ENCODE peak calls at places on chromosomes 13 and 19, in six cellular contexts. V is H1, F is K562, A is HepG2, U is GM12878, S is GM12891. M is an unnamed sample.

GRCh38 chr13:43908156-43909126 is 28.7 kb downstream of the LACC1 start:
- DNase-seq in V (no peak), F (no peak), A (peak; percentile 20), U (no peak), S (no peak), M (no peak)

GRCh38 chr13:111567637-111568036 is 247.2 kb downstream of the TEX29 start:
- DNase-seq in V (no peak), F (no peak), A (no peak), U (no peak), S (no peak), M (no peak)

GRCh38 chr19:48341515-48342413 is 16.4 kb downstream of the EMP3 start:
- DNase-seq in V (no peak), F (no peak), A (no peak), U (no peak), S (no peak), M (no peak)

GRCh38 chr19:47447470-47448359 is 24.0 kb downstream of the SLC8A2 start:
- DNase-seq in V (peak; percentile 95), F (peak; percentile 98), A (peak; percentile 31), U (no peak), S (no peak), M (no peak)

GRCh38 chr13:36675213-36675536 is 1.4 kb downstream of the SERTM1 start:
- DNase-seq in V (no peak), F (no peak), A (no peak), U (no peak), S (no peak), M (no peak)

GRCh38 chr13:84399320-84400085 is 517.2 kb upstream of the SLITRK1 start:
- DNase-seq in V (no peak), F (no peak), A (peak; percentile 30), U (no peak), S (no peak), M (no peak)

GRCh38 chr19:16876904-16877361 is 11.9 kb upstream of the F2RL3 start:
- DNase-seq in V (no peak), F (no peak), A (no peak), U (no peak), S (no peak), M (no peak)

GRCh38 chr19:13060233-13060963 is 42.3 kb downstream of the LYL1 start:
- DNase-seq in V (no peak), F (peak; percentile 62), A (peak; percentile 90), U (no peak), S (no peak), M (no peak)

GRCh38 chr19:37817180-37817911 is 38.0 kb upstream of the ZNF573 start:
- DNase-seq in V (peak; percentile 10), F (peak; percentile 9), A (no peak), U (no peak), S (peak; percentile 29), M (no peak)

GRCh38 chr13:63344711-63345110 is 1929.1 kb upstream of the PCDH20 start:
- DNase-seq in V (no peak), F (no peak), A (no peak), U (no peak), S (no peak), M (no peak)

GRCh38 chr19:16113727-16114126 is 2.0 kb downstream of the RAB8A start:
- DNase-seq in V (no peak), F (no peak), A (no peak), U (no peak), S (no peak), M (no peak)

GRCh38 chr19:47404334-47405196 is 14.8 kb downstream of the MEIS3 start:
- DNase-seq in V (no peak), F (no peak), A (no peak), U (no peak), S (no peak), M (no peak)

GRCh38 chr19:30116984-30117555 is 175.0 kb downstream of the URI1 start:
- DNase-seq in V (no peak), F (no peak), A (no peak), U (no peak), S (no peak), M (no peak)

GRCh38 chr13:40652588-40652940 is 13.9 kb downstream of the FOXO1 start:
- DNase-seq in V (no peak), F (no peak), A (no peak), U (no peak), S (no peak), M (no peak)

GRCh38 chr13:99389520-99390304 is 82.5 kb upstream of the GPR183 start:
- DNase-seq in V (no peak), F (no peak), A (no peak), U (no peak), S (no peak), M (no peak)

GRCh38 chr13:113454936-113455335 is 1.6 kb upstream of the ADPRHL1 start:
- DNase-seq in V (no peak), F (no peak), A (no peak), U (no peak), S (no peak), M (no peak)
- TF ChIP-seq POLR2A in V (no peak), F (no peak), A (no peak), U (no peak), S (no peak), M (no peak)

GRCh38 chr19:20318616-20319015 is 151.6 kb downstream of the ZNF486 start:
- DNase-seq in V (no peak), F (no peak), A (no peak), U (no peak), S (no peak), M (no peak)

GRCh38 chr19:20313894-20314293 is 146.9 kb downstream of the ZNF486 start:
- DNase-seq in V (no peak), F (no peak), A (no peak), U (no peak), S (no peak), M (no peak)

GRCh38 chr19:20321139-20321656 is 154.2 kb downstream of the ZNF486 start:
- DNase-seq in V (no peak), F (no peak), A (no peak), U (no peak), S (no peak), M (no peak)

DNA sequence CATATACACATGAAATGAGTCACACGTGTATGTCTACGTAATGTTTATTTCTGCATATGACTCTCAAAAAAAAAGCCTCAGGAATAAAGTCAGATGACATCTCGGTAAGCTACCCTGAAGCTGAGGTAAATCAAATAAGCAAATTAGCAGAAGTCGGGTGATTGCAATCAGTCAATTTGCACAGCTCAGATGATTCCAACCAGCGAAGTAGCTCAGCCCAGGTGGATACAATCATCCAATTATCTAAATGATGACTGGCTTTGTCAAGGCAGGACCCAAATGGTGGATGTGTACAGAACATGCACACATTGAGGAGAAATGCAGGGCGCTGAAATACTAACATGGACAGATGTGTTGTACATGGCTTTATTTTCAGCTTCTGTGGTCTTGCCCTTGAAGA is 148.5 kb downstream of the ZNF486 start:
- DNase-seq in V (no peak), F (no peak), A (no peak), U (no peak), S (no peak), M (no peak)
- TF ChIP-seq TAF1 in V (no peak), F (no peak), A (no peak), U (no peak), S (no peak), M (no peak)

GRCh38 chr19:58572026-58572817 is 913 bp downstream of the MZF1 start:
- DNase-seq in V (no peak), F (no peak), A (no peak), U (no peak), S (no peak), M (no peak)
- TF ChIP-seq POLR2AphosphoS5 in V (no peak), F (no peak), A (no peak), U (no peak), S (no peak), M (no peak)

DNA sequence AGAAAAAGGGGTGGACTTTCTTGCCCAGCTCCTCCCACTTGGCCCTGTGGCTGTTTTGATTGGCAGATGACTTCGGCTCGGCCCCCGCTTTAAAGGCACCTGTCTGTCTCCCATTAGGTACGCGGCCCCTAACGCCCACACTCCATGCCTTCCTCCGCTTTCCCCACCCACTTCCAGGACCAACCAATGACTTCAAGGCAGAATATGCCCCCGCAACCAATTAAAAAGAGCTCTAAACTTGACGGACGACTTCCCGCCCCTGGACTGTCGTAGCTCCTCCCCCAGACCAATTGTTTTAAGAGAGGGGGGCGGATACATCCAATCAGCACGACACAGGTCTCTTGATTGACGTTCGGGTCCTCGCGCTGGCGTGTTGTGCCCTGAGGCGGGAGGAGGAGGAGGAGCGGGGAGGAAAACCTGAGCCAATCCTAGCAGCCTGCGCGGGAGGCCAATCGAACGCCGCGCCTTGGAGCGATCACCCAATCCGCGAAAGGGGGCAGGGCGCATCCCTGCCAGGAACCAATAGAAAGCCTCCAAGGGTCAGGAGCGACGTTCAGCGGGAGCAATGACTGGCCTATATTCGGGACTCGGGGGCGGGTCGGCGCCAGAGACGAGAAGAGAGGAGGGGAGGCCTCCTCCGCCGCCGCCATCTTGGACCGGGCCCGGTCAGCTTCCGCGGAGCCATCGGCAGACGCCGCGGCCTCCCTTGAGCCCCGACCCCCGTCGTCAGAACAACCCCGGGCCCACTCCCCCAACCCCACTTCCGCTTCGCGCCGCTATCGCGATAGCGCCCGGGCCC is at the start of gene CNOT3:
- DNase-seq in V (peak; percentile 100), F (peak; percentile 94), A (peak; percentile 100), U (peak; percentile 100), S (peak; percentile 98), M (peak; percentile 99)
- TF ChIP-seq POLR2A in V (peak; percentile 89), F (peak; percentile 82), A (peak; percentile 78), U (peak; percentile 91), S (peak; percentile 71), M (peak; percentile 79)

DNA sequence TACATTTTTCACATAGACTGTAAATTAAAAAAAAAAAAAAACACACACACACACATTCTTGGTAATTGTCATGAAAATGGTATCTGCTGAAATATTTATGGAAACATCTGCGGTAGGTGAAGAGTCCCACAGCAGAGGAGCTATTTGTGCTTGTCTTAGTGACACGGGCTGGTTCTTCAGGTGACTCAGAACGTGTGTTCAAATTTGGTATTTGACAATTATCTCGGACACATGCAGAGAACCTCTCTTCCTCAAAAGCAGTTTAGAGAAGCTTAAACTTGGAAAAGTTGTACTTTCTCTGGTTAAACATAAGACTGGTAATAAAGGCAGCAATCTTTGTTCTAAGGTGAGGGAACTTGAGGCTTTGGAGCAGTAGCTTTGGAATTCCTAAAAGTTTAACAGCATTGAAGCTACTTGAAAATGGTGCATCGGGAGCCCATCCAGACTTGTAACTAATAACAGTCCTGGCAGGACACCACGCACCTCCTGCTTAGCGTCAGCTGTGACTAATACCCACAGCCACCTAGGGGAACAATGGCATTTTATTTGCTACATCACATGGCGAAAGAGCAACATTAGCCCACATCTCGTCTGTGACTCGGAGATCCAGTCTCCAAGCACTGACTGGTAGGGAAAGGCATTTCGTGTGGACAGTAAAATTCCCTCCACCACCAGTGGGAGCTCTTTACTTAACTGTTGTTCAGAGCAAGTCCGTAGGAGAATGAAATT is 1505.1 kb upstream of the SLC10A2 start:
- DNase-seq in V (peak; percentile 46), F (no peak), A (peak; percentile 16), U (no peak), S (no peak), M (no peak)
- TF ChIP-seq TAF1 in V (no peak), F (no peak), A (no peak), U (no peak), S (no peak), M (no peak)

M was measured in GM12892.